ENCODE peak calls at places on chromosomes 16 and 17, in ten cellular contexts. One of them, this sample, is unnamed.

GRCh38 chr17:79789943-79790804 is 6.7 kb downstream of the CBX8 start:
- DNase-seq in body of pancreas: peak
- DNase-seq in esophagus squamous epithelium: no peak
- DNase-seq in lower leg skin: no peak
- DNase-seq in ovary: peak
- DNase-seq in HCT116: no peak
- DNase-seq in IMR-90: no peak
- DNase-seq in spleen: peak
- DNase-seq in uterus: no peak
- DNase-seq in gastrocnemius medialis: no peak
- DNase-seq in this sample: peak

GRCh38 chr17:39684369-39685043 is 3.4 kb downstream of the PGAP3 start:
- DNase-seq in body of pancreas: no peak
- DNase-seq in esophagus squamous epithelium: no peak
- DNase-seq in lower leg skin: no peak
- DNase-seq in ovary: no peak
- DNase-seq in HCT116: no peak
- DNase-seq in IMR-90: no peak
- DNase-seq in spleen: peak
- DNase-seq in uterus: no peak
- DNase-seq in gastrocnemius medialis: no peak
- DNase-seq in this sample: no peak

GRCh38 chr16:86002178-86002577 is 103.2 kb downstream of the IRF8 start:
- DNase-seq in body of pancreas: no peak
- DNase-seq in esophagus squamous epithelium: no peak
- DNase-seq in lower leg skin: no peak
- DNase-seq in ovary: no peak
- DNase-seq in HCT116: no peak
- DNase-seq in IMR-90: no peak
- DNase-seq in spleen: no peak
- DNase-seq in uterus: no peak
- DNase-seq in gastrocnemius medialis: no peak
- DNase-seq in this sample: no peak

GRCh38 chr17:17151962-17152361 is 54.2 kb downstream of the PLD6 start:
- DNase-seq in body of pancreas: peak
- DNase-seq in esophagus squamous epithelium: no peak
- DNase-seq in lower leg skin: peak
- DNase-seq in ovary: peak
- DNase-seq in HCT116: no peak
- DNase-seq in IMR-90: peak
- DNase-seq in spleen: peak
- DNase-seq in uterus: peak
- DNase-seq in gastrocnemius medialis: peak
- DNase-seq in this sample: peak

GRCh38 chr17:39167492-39167891 is 1.5 kb upstream of the ARL5C start:
- DNase-seq in body of pancreas: peak
- DNase-seq in esophagus squamous epithelium: no peak
- DNase-seq in lower leg skin: no peak
- DNase-seq in ovary: no peak
- DNase-seq in HCT116: no peak
- DNase-seq in IMR-90: no peak
- DNase-seq in spleen: no peak
- DNase-seq in uterus: no peak
- DNase-seq in gastrocnemius medialis: no peak
- DNase-seq in this sample: no peak

GRCh38 chr16:85369741-85370528 is 243.2 kb upstream of the GSE1 start:
- DNase-seq in body of pancreas: peak
- DNase-seq in esophagus squamous epithelium: no peak
- DNase-seq in lower leg skin: no peak
- DNase-seq in ovary: no peak
- DNase-seq in HCT116: no peak
- DNase-seq in IMR-90: no peak
- DNase-seq in spleen: no peak
- DNase-seq in uterus: no peak
- DNase-seq in gastrocnemius medialis: no peak
- DNase-seq in this sample: peak

GRCh38 chr17:47956818-47957590 is 679 bp downstream of the PRR15L start:
- DNase-seq in body of pancreas: peak
- DNase-seq in esophagus squamous epithelium: no peak
- DNase-seq in lower leg skin: no peak
- DNase-seq in ovary: no peak
- DNase-seq in HCT116: no peak
- DNase-seq in IMR-90: peak
- DNase-seq in spleen: no peak
- DNase-seq in uterus: no peak
- DNase-seq in gastrocnemius medialis: no peak
- DNase-seq in this sample: no peak

GRCh38 chr16:27503662-27504061 is 46.1 kb downstream of the GTF3C1 start:
- DNase-seq in body of pancreas: no peak
- DNase-seq in esophagus squamous epithelium: no peak
- DNase-seq in lower leg skin: no peak
- DNase-seq in ovary: no peak
- DNase-seq in HCT116: no peak
- DNase-seq in IMR-90: no peak
- DNase-seq in spleen: no peak
- DNase-seq in uterus: no peak
- DNase-seq in gastrocnemius medialis: no peak
- DNase-seq in this sample: no peak

GRCh38 chr17:19747829-19748806 is at the start of gene ALDH3A1:
- DNase-seq in body of pancreas: peak
- DNase-seq in esophagus squamous epithelium: no peak
- DNase-seq in lower leg skin: no peak
- DNase-seq in ovary: no peak
- DNase-seq in HCT116: no peak
- DNase-seq in IMR-90: no peak
- DNase-seq in spleen: no peak
- DNase-seq in uterus: no peak
- DNase-seq in gastrocnemius medialis: no peak
- DNase-seq in this sample: no peak

GRCh38 chr17:77494664-77495435 is 354.1 kb downstream of the SEC14L1 start:
- DNase-seq in body of pancreas: peak
- DNase-seq in esophagus squamous epithelium: no peak
- DNase-seq in lower leg skin: peak
- DNase-seq in ovary: peak
- DNase-seq in HCT116: peak
- DNase-seq in IMR-90: peak
- DNase-seq in spleen: peak
- DNase-seq in uterus: peak
- DNase-seq in gastrocnemius medialis: peak
- DNase-seq in this sample: peak

GRCh38 chr16:85195271-85195647 is 83.0 kb upstream of the CIBAR2 start:
- DNase-seq in body of pancreas: no peak
- DNase-seq in esophagus squamous epithelium: no peak
- DNase-seq in lower leg skin: no peak
- DNase-seq in ovary: no peak
- DNase-seq in HCT116: no peak
- DNase-seq in IMR-90: no peak
- DNase-seq in spleen: no peak
- DNase-seq in uterus: no peak
- DNase-seq in gastrocnemius medialis: no peak
- DNase-seq in this sample: no peak

GRCh38 chr17:39164675-39165143 is 1.3 kb downstream of the ARL5C start:
- DNase-seq in body of pancreas: peak
- DNase-seq in esophagus squamous epithelium: no peak
- DNase-seq in lower leg skin: peak
- DNase-seq in ovary: peak
- DNase-seq in HCT116: peak
- DNase-seq in IMR-90: peak
- DNase-seq in spleen: peak
- DNase-seq in uterus: peak
- DNase-seq in gastrocnemius medialis: peak
- DNase-seq in this sample: peak

GRCh38 chr16:12784076-12784475 is 19.6 kb downstream of the CPPED1 start:
- DNase-seq in body of pancreas: no peak
- DNase-seq in esophagus squamous epithelium: no peak
- DNase-seq in lower leg skin: no peak
- DNase-seq in ovary: no peak
- DNase-seq in HCT116: no peak
- DNase-seq in IMR-90: no peak
- DNase-seq in spleen: no peak
- DNase-seq in uterus: no peak
- DNase-seq in gastrocnemius medialis: no peak
- DNase-seq in this sample: no peak

GRCh38 chr17:64155751-64156544 is 26.0 kb upstream of the ERN1 start:
- DNase-seq in body of pancreas: peak
- DNase-seq in esophagus squamous epithelium: no peak
- DNase-seq in lower leg skin: peak
- DNase-seq in ovary: no peak
- DNase-seq in HCT116: no peak
- DNase-seq in IMR-90: peak
- DNase-seq in spleen: peak
- DNase-seq in uterus: peak
- DNase-seq in gastrocnemius medialis: peak
- DNase-seq in this sample: no peak

GRCh38 chr17:27294689-27295630 is 1.0 kb downstream of the WSB1 start:
- DNase-seq in body of pancreas: peak
- DNase-seq in esophagus squamous epithelium: peak
- DNase-seq in lower leg skin: peak
- DNase-seq in ovary: peak
- DNase-seq in HCT116: peak
- DNase-seq in IMR-90: peak
- DNase-seq in spleen: no peak
- DNase-seq in uterus: peak
- DNase-seq in gastrocnemius medialis: peak
- DNase-seq in this sample: peak
- TF ChIP-seq POLR2A in body of pancreas: peak
- TF ChIP-seq POLR2A in esophagus squamous epithelium: peak
- TF ChIP-seq POLR2A in lower leg skin: peak
- TF ChIP-seq POLR2A in ovary: peak
- TF ChIP-seq POLR2A in HCT116: no peak
- TF ChIP-seq POLR2A in IMR-90: peak
- TF ChIP-seq POLR2A in spleen: no peak
- TF ChIP-seq POLR2A in uterus: no peak
- TF ChIP-seq POLR2A in gastrocnemius medialis: peak
- TF ChIP-seq POLR2A in this sample: no peak

DNA sequence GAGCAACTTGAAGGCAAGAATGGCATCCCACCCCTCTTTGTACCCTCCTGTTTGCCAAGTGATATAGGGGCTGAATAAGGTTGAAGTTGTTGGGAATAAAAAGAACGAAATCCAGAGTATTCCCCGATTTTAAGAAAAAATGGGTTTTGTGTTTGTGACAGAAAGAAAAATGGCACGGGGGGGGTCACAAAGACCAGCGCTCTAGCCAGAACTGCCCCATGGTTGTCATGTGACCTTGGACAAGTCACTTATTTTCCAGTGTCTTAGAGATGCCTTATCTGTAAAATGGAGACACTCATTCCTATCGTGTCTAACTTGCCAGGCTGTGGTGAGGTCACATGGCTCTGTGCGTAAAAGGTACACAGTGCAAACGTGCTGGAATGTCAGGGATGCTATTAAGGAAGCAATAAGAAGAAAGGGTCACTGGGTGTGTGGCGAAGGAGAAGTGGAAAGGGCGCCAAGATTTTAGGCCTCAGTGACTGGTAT is 1.6 kb upstream of the HEXIM1 start:
- DNase-seq in body of pancreas: peak
- DNase-seq in esophagus squamous epithelium: no peak
- DNase-seq in lower leg skin: peak
- DNase-seq in ovary: no peak
- DNase-seq in HCT116: no peak
- DNase-seq in IMR-90: peak
- DNase-seq in spleen: no peak
- DNase-seq in uterus: peak
- DNase-seq in gastrocnemius medialis: peak
- DNase-seq in this sample: no peak
- TF ChIP-seq POLR2A in body of pancreas: no peak
- TF ChIP-seq POLR2A in esophagus squamous epithelium: no peak
- TF ChIP-seq POLR2A in lower leg skin: no peak
- TF ChIP-seq POLR2A in ovary: no peak
- TF ChIP-seq POLR2A in HCT116: peak
- TF ChIP-seq POLR2A in IMR-90: no peak
- TF ChIP-seq POLR2A in spleen: no peak
- TF ChIP-seq POLR2A in uterus: no peak
- TF ChIP-seq POLR2A in gastrocnemius medialis: no peak
- TF ChIP-seq POLR2A in this sample: no peak

DNA sequence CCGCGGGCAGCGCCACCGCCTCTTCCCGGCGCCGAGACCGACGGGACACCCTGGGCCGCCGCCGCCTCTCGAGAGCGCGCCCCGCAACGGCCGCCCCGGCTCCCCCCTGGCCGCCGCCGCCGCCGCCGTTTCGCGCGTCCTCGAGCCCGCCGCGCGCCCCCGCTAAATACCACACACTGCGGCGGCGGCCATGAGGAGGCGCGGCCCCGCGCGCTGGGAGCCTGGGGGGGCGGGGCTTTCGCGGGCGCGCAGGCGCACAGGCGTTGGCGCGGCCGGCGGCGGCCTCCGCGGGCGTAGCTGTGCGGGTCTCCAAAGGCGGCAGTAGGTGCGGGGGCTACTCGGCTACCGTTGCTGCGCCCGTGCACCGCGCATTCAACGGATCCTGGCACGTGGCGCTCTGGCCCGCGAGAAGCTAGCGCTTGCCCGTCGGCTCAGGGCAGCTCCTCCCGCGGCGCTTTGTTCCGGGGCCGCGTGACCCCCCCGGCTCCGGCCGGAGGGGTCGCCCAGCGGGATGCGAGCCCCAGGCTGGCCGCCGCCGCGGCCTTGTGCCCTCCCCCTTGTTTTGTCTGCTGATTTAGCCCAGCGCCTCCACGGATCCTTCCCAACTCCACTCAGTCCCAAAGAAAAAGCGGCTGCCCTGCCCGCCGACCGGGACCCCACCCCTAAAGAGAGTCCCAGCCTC is at the start of gene SIAH1:
- DNase-seq in body of pancreas: peak
- DNase-seq in esophagus squamous epithelium: peak
- DNase-seq in lower leg skin: peak
- DNase-seq in ovary: peak
- DNase-seq in HCT116: no peak
- DNase-seq in IMR-90: peak
- DNase-seq in spleen: peak
- DNase-seq in uterus: peak
- DNase-seq in gastrocnemius medialis: peak
- DNase-seq in this sample: peak
- TF ChIP-seq POLR2A in body of pancreas: peak
- TF ChIP-seq POLR2A in esophagus squamous epithelium: peak
- TF ChIP-seq POLR2A in lower leg skin: no peak
- TF ChIP-seq POLR2A in ovary: peak
- TF ChIP-seq POLR2A in HCT116: peak
- TF ChIP-seq POLR2A in IMR-90: peak
- TF ChIP-seq POLR2A in spleen: peak
- TF ChIP-seq POLR2A in uterus: peak
- TF ChIP-seq POLR2A in gastrocnemius medialis: peak
- TF ChIP-seq POLR2A in this sample: peak

DNA sequence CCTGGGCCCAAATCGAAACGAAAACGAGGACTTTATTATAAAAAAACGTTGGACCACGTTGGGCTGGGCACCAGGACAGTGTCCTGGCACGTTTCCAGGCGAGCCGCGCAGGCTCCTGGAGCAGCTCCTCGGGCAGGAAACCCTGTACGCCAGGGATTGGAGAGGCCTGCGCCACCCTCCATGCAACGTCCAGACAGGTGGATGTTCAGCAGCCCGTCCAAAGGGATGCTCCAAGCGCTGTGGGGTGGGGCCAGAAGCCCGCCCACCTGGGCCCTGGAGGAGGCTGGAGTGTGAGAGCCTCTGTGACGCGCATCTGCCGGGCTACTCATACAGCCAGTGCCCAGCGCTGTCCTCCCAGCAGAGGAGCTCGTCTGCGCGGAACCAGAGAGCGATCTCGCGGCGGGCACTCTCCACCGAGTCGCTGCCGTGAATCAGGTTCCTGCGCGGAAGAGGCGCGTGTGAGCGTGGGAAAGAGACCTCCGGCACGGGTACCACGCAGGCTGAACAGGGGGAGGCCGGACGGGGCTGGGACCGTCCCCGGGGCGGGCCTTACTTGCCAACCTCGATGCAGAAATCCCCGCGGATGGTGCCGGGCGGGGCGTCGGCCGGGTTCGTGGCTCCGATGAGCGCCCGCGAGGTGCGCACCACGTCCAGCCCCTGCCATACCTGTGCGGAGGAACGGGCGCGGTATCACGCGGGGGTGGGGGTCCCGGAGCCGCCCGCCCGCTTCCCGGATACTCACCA is 843 bp downstream of the NME3 start:
- DNase-seq in body of pancreas: peak
- DNase-seq in esophagus squamous epithelium: no peak
- DNase-seq in lower leg skin: no peak
- DNase-seq in ovary: peak
- DNase-seq in HCT116: peak
- DNase-seq in IMR-90: peak
- DNase-seq in spleen: peak
- DNase-seq in uterus: peak
- DNase-seq in gastrocnemius medialis: peak
- DNase-seq in this sample: no peak
- TF ChIP-seq POLR2A in body of pancreas: peak
- TF ChIP-seq POLR2A in esophagus squamous epithelium: no peak
- TF ChIP-seq POLR2A in lower leg skin: no peak
- TF ChIP-seq POLR2A in ovary: peak
- TF ChIP-seq POLR2A in HCT116: no peak
- TF ChIP-seq POLR2A in IMR-90: no peak
- TF ChIP-seq POLR2A in spleen: no peak
- TF ChIP-seq POLR2A in uterus: no peak
- TF ChIP-seq POLR2A in gastrocnemius medialis: no peak
- TF ChIP-seq POLR2A in this sample: no peak